ENCODE peak calls at places on chromosomes 1 and 21, in four cellular contexts. Q is K562, C is transverse colon, K is tibial nerve. W is an unnamed sample. For H3K4me1, the result is how much of the 10 kb centered on the place peaks cover.

GRCh38 chr1:161379071-161379470 is 11.4 kb upstream of the CFAP126 start:
- DNase-seq in Q (no peak), C (no peak), K (no peak), W (no peak)

GRCh38 chr1:16183157-16183556 is 27.3 kb upstream of the EPHA2 start:
- DNase-seq in Q (no peak), C (no peak), K (peak), W (peak)

GRCh38 chr1:188269956-188270355 is 1441.2 kb downstream of the PLA2G4A start:
- DNase-seq in Q (no peak), C (no peak), K (no peak), W (no peak)

GRCh38 chr1:167439301-167439988 is 78.9 kb downstream of the CD247 start:
- DNase-seq in Q (peak), C (no peak), K (no peak), W (no peak)

GRCh38 chr1:153526132-153526543 is 9.7 kb downstream of the S100A6 start:
- DNase-seq in Q (peak), C (no peak), K (no peak), W (no peak)

GRCh38 chr1:173496757-173497323 is 19.7 kb downstream of the PRDX6 start:
- DNase-seq in Q (peak), C (peak), K (no peak), W (no peak)

GRCh38 chr21:15065381-15066230 is 806 bp upstream of the NRIP1 start:
- DNase-seq in Q (peak), C (peak), K (peak), W (peak)

GRCh38 chr1:84073266-84073665 is 70.8 kb upstream of the PRKACB start:
- DNase-seq in Q (no peak), C (no peak), K (no peak), W (no peak)

GRCh38 chr1:52139817-52140540 is 1.9 kb upstream of the ZFYVE9 start:
- DNase-seq in Q (no peak), C (no peak), K (no peak), W (no peak)

GRCh38 chr1:51115714-51116404 is 13.8 kb downstream of the C1orf185 start:
- DNase-seq in Q (no peak), C (no peak), K (no peak), W (no peak)

GRCh38 chr1:237383825-237384612 is 342.0 kb downstream of the RYR2 start:
- DNase-seq in Q (peak), C (peak), K (no peak), W (no peak)

GRCh38 chr1:232611834-232612233 is 18.1 kb downstream of the SIPA1L2 start:
- DNase-seq in Q (no peak), C (no peak), K (no peak), W (no peak)

GRCh38 chr21:26966360-26966977 is 419 bp downstream of the ADAMTS5 start:
- DNase-seq in Q (no peak), C (no peak), K (no peak), W (peak)

GRCh38 chr1:58659516-58659915 is 40.3 kb downstream of the MYSM1 start:
- DNase-seq in Q (no peak), C (no peak), K (no peak), W (no peak)

GRCh38 chr1:112849425-112849966 is 106.5 kb downstream of the SLC16A1 start:
- DNase-seq in Q (no peak), C (peak), K (no peak), W (peak)

GRCh38 chr1:232968965-232969364 is 18.6 kb downstream of the NTPCR start:
- DNase-seq in Q (no peak), C (no peak), K (no peak), W (peak)

GRCh38 chr1:58755468-58755872 is 28.4 kb downstream of the JUN start:
- DNase-seq in Q (peak), C (peak), K (peak), W (peak)

GRCh38 chr21:16912075-16912474 is 600.8 kb upstream of the CXADR start:
- DNase-seq in Q (no peak), C (no peak), K (no peak), W (no peak)

GRCh38 chr1:243287652-243288051 is 31.8 kb downstream of the SDCCAG8 start:
- DNase-seq in Q (no peak), C (no peak), K (no peak), W (no peak)

GRCh38 chr1:107593436-107594209 is 371.4 kb downstream of the VAV3 start:
- DNase-seq in Q (no peak), C (no peak), K (no peak), W (no peak)

GRCh38 chr1:183898610-183899009 is 93.7 kb downstream of the RGL1 start:
- DNase-seq in Q (no peak), C (no peak), K (no peak), W (no peak)

DNA sequence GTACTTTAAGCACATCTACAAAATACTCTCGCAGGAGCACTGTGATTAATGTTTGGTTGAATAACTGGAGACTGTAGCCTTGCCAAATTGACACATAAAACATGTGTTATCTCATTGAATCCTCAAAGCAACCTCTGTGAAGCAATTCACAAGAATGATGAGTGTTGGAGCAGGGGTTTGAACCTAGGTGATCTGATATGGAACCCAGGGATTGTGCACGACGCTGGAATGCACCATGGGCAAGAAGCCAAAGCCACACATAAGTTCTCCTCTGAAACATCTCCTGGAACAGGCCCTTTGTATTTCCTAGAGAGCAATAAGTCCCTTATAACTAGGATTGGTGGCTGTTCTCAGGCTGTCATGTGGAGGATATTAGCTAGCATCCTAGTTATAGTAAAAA is 124.6 kb upstream of the IVNS1ABP start:
- DNase-seq in Q (peak), C (no peak), K (no peak), W (no peak)
- TF ChIP-seq EP300 in Q (no peak), C (no peak), K (no peak), W (no peak)

GRCh38 chr1:1780598-1781525 is 2.6 kb upstream of the NADK start:
- DNase-seq in Q (no peak), C (no peak), K (no peak), W (no peak)

GRCh38 chr1:1779691-1780597 is 1.7 kb upstream of the NADK start:
- DNase-seq in Q (peak), C (peak), K (peak), W (peak)

GRCh38 chr1:1777510-1777909 is 760 bp downstream of the NADK start:
- DNase-seq in Q (peak), C (no peak), K (peak), W (no peak)

GRCh38 chr1:1777950-1778826 is at the start of gene NADK:
- DNase-seq in Q (peak), C (peak), K (no peak), W (peak)

GRCh38 chr1:1778827-1779675 is 781 bp upstream of the NADK start:
- DNase-seq in Q (peak), C (peak), K (peak), W (peak)
- TF ChIP-seq CTCF in Q (peak), C (peak), K (peak), W (no peak)

GRCh38 chr1:48222501-48223242 is at the start of gene SLC5A9:
- DNase-seq in Q (no peak), C (peak), K (no peak), W (no peak)
- H3K4me1 ChIP-seq in Q (under half), C (under half), K (under half), W (under half)

DNA sequence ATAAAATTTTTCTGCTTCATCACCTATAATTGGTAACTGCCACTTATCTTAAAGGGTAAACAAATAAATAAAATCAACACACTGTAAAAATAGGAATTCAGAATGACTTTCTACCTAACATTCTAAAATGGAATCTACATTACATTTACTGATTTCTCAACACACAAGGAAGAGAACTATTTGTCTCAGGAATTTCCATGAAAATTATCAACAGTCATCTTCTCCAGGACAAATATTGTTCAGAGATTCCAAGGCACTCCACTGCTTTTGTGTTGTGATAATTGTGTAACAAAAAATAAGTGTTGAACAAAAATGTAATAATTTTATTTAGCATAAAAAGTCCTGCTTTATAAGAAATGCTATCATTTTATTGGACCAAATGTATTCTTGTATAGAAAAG is 7.3 kb downstream of the ODF2L start:
- DNase-seq in Q (no peak), C (no peak), K (no peak), W (no peak)
- TF ChIP-seq EP300 in Q (no peak), C (no peak), K (no peak), W (no peak)

GRCh38 chr1:26993237-26994019 is at the start of gene TRNP1:
- DNase-seq in Q (peak), C (peak), K (peak), W (peak)
- TF ChIP-seq CTCF in Q (peak), C (no peak), K (no peak), W (no peak)

GRCh38 chr1:24535021-24535424 is 20.9 kb upstream of the NCMAP start:
- DNase-seq in Q (peak), C (peak), K (no peak), W (peak)

GRCh38 chr1:24535778-24536177 is 20.1 kb upstream of the NCMAP start:
- DNase-seq in Q (peak), C (no peak), K (no peak), W (no peak)

GRCh38 chr1:24540051-24540905 is 15.6 kb upstream of the NCMAP start:
- DNase-seq in Q (no peak), C (no peak), K (no peak), W (no peak)

GRCh38 chr1:24540906-24541710 is 14.8 kb upstream of the NCMAP start:
- DNase-seq in Q (peak), C (peak), K (no peak), W (no peak)

GRCh38 chr1:24536391-24536840 is 19.5 kb upstream of the NCMAP start:
- DNase-seq in Q (no peak), C (peak), K (no peak), W (peak)
- H3K4me1 ChIP-seq in Q (under half), C (under half), K (under half), W (under half)

DNA sequence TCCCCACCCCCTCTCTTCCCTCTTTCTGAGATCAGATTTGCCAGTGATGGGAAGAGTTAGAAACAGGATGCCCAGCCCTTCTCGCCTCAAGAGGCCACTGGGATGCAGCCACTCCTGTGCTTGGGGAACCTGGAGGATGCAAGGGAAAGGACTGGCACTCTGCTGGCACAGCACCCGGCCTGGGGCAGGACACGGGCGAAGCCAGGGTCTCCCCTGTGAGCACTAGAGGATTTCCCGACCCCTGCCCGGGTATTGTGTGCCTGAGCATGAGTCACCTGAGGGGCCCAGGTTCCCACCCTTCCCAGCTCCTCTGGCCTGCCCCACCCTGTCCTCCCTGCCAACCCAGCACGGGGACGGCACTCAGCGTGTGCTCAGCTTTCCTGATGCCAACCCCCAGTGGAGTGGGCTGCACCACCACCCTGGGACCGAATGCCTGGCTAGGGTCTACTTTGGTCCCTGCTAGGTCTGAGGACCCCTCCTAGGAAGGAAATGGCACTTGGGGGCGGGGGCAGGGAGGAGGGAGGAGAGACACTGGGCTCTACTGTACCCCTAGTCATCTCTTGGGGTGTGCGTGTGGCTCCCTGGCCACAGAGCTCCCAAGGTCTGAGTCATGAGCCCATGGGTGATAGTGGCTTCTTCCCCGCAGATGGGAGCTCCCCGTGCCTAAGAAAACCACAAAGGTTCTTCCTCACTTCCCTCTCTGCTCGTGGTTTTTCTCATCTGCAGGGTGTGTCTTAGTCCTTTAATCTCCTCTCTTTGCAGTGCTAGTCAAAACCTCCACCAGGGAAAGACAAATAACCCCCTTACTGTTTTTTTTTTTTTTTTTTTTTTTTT is 12.4 kb downstream of the LMNA start:
- DNase-seq in Q (peak), C (peak), K (no peak), W (peak)
- TF ChIP-seq EP300 in Q (peak), C (no peak), K (peak), W (peak)

DNA sequence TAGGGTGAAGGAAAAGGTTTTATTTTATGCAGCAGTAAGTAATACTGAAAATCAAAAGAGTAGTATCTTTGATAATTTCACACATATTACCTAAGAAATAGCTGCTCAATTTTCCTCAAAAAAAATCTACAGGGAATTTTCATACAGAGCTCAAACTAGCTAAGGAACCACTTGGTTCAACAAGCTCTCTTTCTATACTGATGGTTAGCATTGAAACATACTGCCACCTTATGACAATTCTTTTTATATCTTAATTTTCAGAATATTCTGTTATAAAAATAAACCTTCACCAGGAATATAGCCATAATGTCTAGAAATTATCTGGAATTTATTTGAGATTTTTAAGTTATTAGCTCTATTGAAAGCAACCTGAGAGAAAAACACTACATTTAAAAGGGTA is 142.1 kb downstream of the DPYD start:
- DNase-seq in Q (no peak), C (no peak), K (no peak), W (no peak)
- TF ChIP-seq CTCF in Q (no peak), C (no peak), K (no peak), W (no peak)

DNA sequence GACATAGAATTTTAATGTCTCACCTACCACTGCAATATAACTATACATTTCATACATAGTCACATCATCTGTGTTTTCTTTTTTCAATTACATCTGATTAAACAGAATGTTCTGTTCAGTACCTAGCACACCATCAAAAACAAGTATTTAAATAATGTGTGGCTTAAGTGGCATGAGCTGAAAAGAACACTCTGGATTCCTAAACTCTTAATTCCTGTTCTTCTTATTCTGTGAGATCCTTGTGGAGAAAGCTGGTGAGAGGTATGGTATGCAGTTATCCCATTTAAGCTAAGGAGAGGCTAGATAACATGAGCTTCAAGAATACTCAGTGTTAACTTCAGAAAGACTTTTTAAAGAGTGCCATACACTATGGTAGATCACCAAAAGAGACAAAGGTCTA is 5.5 kb downstream of the TP53BP2 start:
- DNase-seq in Q (no peak), C (no peak), K (no peak), W (no peak)
- H3K4me1 ChIP-seq in Q (half or more), C (under half), K (under half), W (under half)